ENCODE peak calls at places on chromosomes 3 and 15, in eight cellular contexts. U is A549; K is cerebellar cortex; N is CD8-positive, alpha-beta memory T cell; F is fibroblast of the conjunctiva; L is GM10248; M is NCI-H2171; R is uterus. G is an unnamed sample.

GRCh38 chr3:104856743-104857142 is 510.0 kb upstream of the ALCAM start:
- DNase-seq in U (no peak), K (no peak), N (no peak), F (no peak), L (no peak), M (no peak), R (no peak), G (no peak)

GRCh38 chr3:140466535-140466934 is 211.3 kb upstream of the TRIM42 start:
- DNase-seq in U (no peak), K (no peak), N (no peak), F (no peak), L (no peak), M (no peak), R (no peak), G (no peak)

GRCh38 chr15:40320931-40321371 is 2.5 kb upstream of the INAFM2 start:
- DNase-seq in U (peak; percentile 48), K (peak; percentile 92), N (no peak), F (peak; percentile 38), L (peak; percentile 78), M (peak; percentile 52), R (peak; percentile 70), G (peak; percentile 46)

GRCh38 chr15:24039683-24040082 is 352.6 kb upstream of the NDN start:
- DNase-seq in U (peak; percentile 21), K (no peak), N (no peak), F (no peak), L (no peak), M (no peak), R (no peak), G (no peak)

GRCh38 chr3:168049366-168049974 is 46.3 kb downstream of the GOLIM4 start:
- DNase-seq in U (no peak), K (no peak), N (no peak), F (no peak), L (no peak), M (no peak), R (peak; percentile 34), G (no peak)

GRCh38 chr15:37876900-37877299 is 57.5 kb upstream of the TMCO5A start:
- DNase-seq in U (no peak), K (no peak), N (no peak), F (no peak), L (no peak), M (no peak), R (no peak), G (no peak)

GRCh38 chr3:45118615-45119062 is 27.5 kb downstream of the CDCP1 start:
- DNase-seq in U (no peak), K (no peak), N (no peak), F (no peak), L (no peak), M (no peak), R (no peak), G (no peak)

GRCh38 chr3:136547293-136547692 is 204.9 kb downstream of the STAG1 start:
- DNase-seq in U (no peak), K (no peak), N (no peak), F (no peak), L (no peak), M (peak; percentile 43), R (no peak), G (no peak)